ENCODE peak calls at places on chromosomes 2 and 18, in eight cellular contexts. U is epithelial cell of esophagus, F is EH, K is endothelial cell, W is lung microvascular endothelial cell, X is NCI-H1417, R is SJSA1, H is GM13977. V is an unnamed sample.

GRCh38 chr2:171522057-171522803 is at the start of gene CYBRD1:
- DNase-seq in X (no peak), F (peak), W (peak), R (peak), H (peak), U (peak), K (no peak), V (peak)

GRCh38 chr2:173761603-173762119 is 203.5 kb downstream of the SP3 start:
- DNase-seq in X (no peak), K (no peak), H (no peak), F (no peak), W (no peak), R (no peak), U (no peak), V (no peak)

GRCh38 chr2:73020657-73021370 is 50.7 kb downstream of the SFXN5 start:
- DNase-seq in W (no peak), U (peak), X (no peak), R (no peak), H (no peak), K (no peak), F (peak), V (no peak)

GRCh38 chr2:28346587-28346986 is 46.1 kb upstream of the FOSL2 start:
- DNase-seq in R (no peak), F (peak), U (no peak), X (no peak), K (no peak), W (no peak), H (no peak), V (no peak)

GRCh38 chr2:100272848-100273329 is 49.4 kb downstream of the LONRF2 start:
- DNase-seq in R (no peak), W (no peak), H (no peak), X (no peak), F (no peak), K (no peak), U (no peak), V (no peak)

GRCh38 chr18:50879302-50880107 is 587 bp downstream of the ME2 start:
- DNase-seq in H (peak), U (peak), K (no peak), R (no peak), X (peak), F (peak), W (no peak), V (peak)

GRCh38 chr2:231037731-231038482 is 584 bp downstream of the C2orf72 start:
- DNase-seq in F (no peak), R (no peak), W (peak), X (no peak), U (no peak), H (peak), K (peak), V (peak)

GRCh38 chr18:58239879-58240278 is 195.9 kb downstream of the NEDD4L start:
- DNase-seq in H (no peak), K (no peak), R (no peak), U (peak), X (no peak), W (no peak), F (peak), V (no peak)

GRCh38 chr18:43933177-43933576 is 655.9 kb upstream of the SYT4 start:
- DNase-seq in K (no peak), R (no peak), H (no peak), X (no peak), U (no peak), F (no peak), W (no peak), V (no peak)

GRCh38 chr2:190964170-190964795 is 49.7 kb downstream of the STAT1 start:
- DNase-seq in R (no peak), H (no peak), W (no peak), K (no peak), U (no peak), X (no peak), F (no peak), V (no peak)

GRCh38 chr2:56522605-56523089 is 338.9 kb downstream of the CCDC85A start:
- DNase-seq in U (peak), K (no peak), R (no peak), F (peak), X (no peak), W (no peak), H (no peak), V (peak)

GRCh38 chr2:23767871-23768611 is 158.9 kb downstream of the ATAD2B start:
- DNase-seq in K (no peak), X (no peak), U (peak), H (no peak), R (no peak), F (no peak), W (no peak), V (no peak)

GRCh38 chr18:41905786-41906527 is 49.1 kb upstream of the PIK3C3 start:
- DNase-seq in X (no peak), U (no peak), K (no peak), R (no peak), H (no peak), W (no peak), F (no peak), V (no peak)

GRCh38 chr2:222341328-222341727 is 42.5 kb upstream of the PAX3 start:
- DNase-seq in X (no peak), K (no peak), U (no peak), F (no peak), W (no peak), H (no peak), R (no peak), V (no peak)

GRCh38 chr18:470661-471501 is 29.6 kb downstream of the COLEC12 start:
- DNase-seq in W (no peak), K (no peak), H (no peak), R (no peak), X (no peak), U (no peak), F (peak), V (no peak)

GRCh38 chr18:79733135-79733609 is 53.6 kb downstream of the CTDP1 start:
- DNase-seq in F (no peak), R (no peak), U (no peak), X (no peak), W (no peak), H (no peak), K (no peak), V (no peak)

GRCh38 chr2:157786663-157787363 is 89.3 kb downstream of the ACVR1 start:
- DNase-seq in K (no peak), X (no peak), H (no peak), W (no peak), F (no peak), U (peak), R (no peak), V (no peak)

GRCh38 chr2:740446-741293 is 63.5 kb upstream of the TMEM18 start:
- DNase-seq in X (peak), K (peak), W (peak), H (no peak), F (peak), R (peak), U (peak), V (peak)

GRCh38 chr2:134466141-134466540 is 212.3 kb downstream of the MGAT5 start:
- DNase-seq in X (peak), F (no peak), U (peak), K (peak), R (peak), H (peak), W (peak), V (no peak)

GRCh38 chr18:63518178-63519012 is 23.8 kb upstream of the SERPINB12 start:
- DNase-seq in K (peak), U (peak), F (peak), W (peak), H (peak), X (peak), R (peak), V (peak)

GRCh38 chr2:54289942-54290702 is 34.1 kb upstream of the TSPYL6 start:
- DNase-seq in K (no peak), R (no peak), U (no peak), X (no peak), F (no peak), W (no peak), H (no peak), V (no peak)

GRCh38 chr2:177733-178132 is 86.1 kb downstream of the SH3YL1 start:
- DNase-seq in R (no peak), X (peak), H (no peak), U (no peak), W (no peak), K (no peak), F (no peak), V (no peak)

GRCh38 chr18:30652377-30652776 is 390.2 kb downstream of the DSC3 start:
- DNase-seq in K (no peak), X (no peak), U (no peak), R (no peak), H (no peak), W (no peak), F (no peak), V (no peak)

GRCh38 chr18:33761363-33761762 is 183.3 kb downstream of the ASXL3 start:
- DNase-seq in F (no peak), K (no peak), H (no peak), U (peak), W (peak), R (no peak), X (peak), V (no peak)

GRCh38 chr2:86382108-86382507 is 44.7 kb upstream of the REEP1 start:
- DNase-seq in K (no peak), U (no peak), H (no peak), F (no peak), X (no peak), R (no peak), W (no peak), V (no peak)

GRCh38 chr2:67835266-67835665 is 227.5 kb downstream of the C1D start:
- DNase-seq in H (no peak), U (no peak), X (no peak), R (no peak), W (no peak), K (no peak), F (peak), V (no peak)

GRCh38 chr2:85744055-85744454 is 9.7 kb upstream of the ATOH8 start:
- DNase-seq in K (no peak), U (no peak), R (no peak), F (no peak), H (no peak), X (no peak), W (no peak), V (no peak)

GRCh38 chr2:198660491-198660890 is 797.2 kb downstream of the SATB2 start:
- DNase-seq in R (no peak), K (no peak), F (peak), W (no peak), X (no peak), U (no peak), H (no peak), V (no peak)

GRCh38 chr2:196987654-196988364 is 61.3 kb upstream of the PGAP1 start:
- DNase-seq in F (peak), X (peak), U (peak), K (no peak), R (peak), H (peak), W (peak), V (peak)

GRCh38 chr2:44578401-44579135 is 216.8 kb downstream of the CAMKMT start:
- DNase-seq in W (no peak), H (peak), R (no peak), X (no peak), K (no peak), U (peak), F (peak), V (no peak)

GRCh38 chr2:127891806-127892205 is 6.0 kb upstream of the AMMECR1L start:
- DNase-seq in H (no peak), W (no peak), F (peak), U (no peak), R (no peak), X (no peak), K (no peak), V (no peak)

GRCh38 chr18:56139792-56140254 is 498.6 kb downstream of the TXNL1 start:
- DNase-seq in F (peak), K (no peak), U (no peak), X (no peak), W (no peak), H (no peak), R (no peak), V (no peak)

GRCh38 chr2:203858176-203858575 is 9.4 kb upstream of the CTLA4 start:
- DNase-seq in R (no peak), K (no peak), U (no peak), F (no peak), W (no peak), X (no peak), H (no peak), V (no peak)

GRCh38 chr2:75605770-75606535 is 40.6 kb upstream of the MRPL19 start:
- DNase-seq in H (no peak), X (no peak), K (no peak), W (no peak), U (peak), R (peak), F (peak), V (no peak)

GRCh38 chr2:237754182-237754581 is 44.4 kb upstream of the RBM44 start:
- DNase-seq in X (no peak), K (no peak), W (no peak), H (no peak), F (peak), U (no peak), R (no peak), V (no peak)

GRCh38 chr2:233015048-233015645 is 2.1 kb upstream of the NGEF start:
- DNase-seq in F (no peak), R (peak), K (no peak), H (no peak), W (no peak), X (no peak), U (no peak), V (no peak)

GRCh38 chr2:238595750-238596570 is 169.2 kb downstream of the ASB1 start:
- DNase-seq in R (no peak), U (no peak), X (no peak), H (no peak), W (no peak), K (no peak), F (no peak), V (peak)

V was measured in prostate gland.